ENCODE peak calls at places on chromosomes 4 and X, in five cellular contexts. Z is astrocyte of the spinal cord; F is CD4-positive, alpha-beta T cell; K is A549; S is progenitor cell of endocrine pancreas. Q is an unnamed sample.

GRCh38 chrX:64805683-64806082 is 170.6 kb downstream of the ZC4H2 start:
- DNase-seq in Z (no peak), F (no peak), K (no peak), S (no peak), Q (no peak)

GRCh38 chr4:105605493-105605892 is 53.1 kb downstream of the ARHGEF38 start:
- DNase-seq in Z (peak), F (no peak), K (no peak), S (no peak), Q (peak)

GRCh38 chrX:153179131-153179530 is at the start of gene MAGEA1:
- DNase-seq in Z (no peak), F (no peak), K (no peak), S (no peak), Q (no peak)

GRCh38 chrX:81489987-81490386 is 288.1 kb downstream of the SH3BGRL start:
- DNase-seq in Z (no peak), F (no peak), K (no peak), S (no peak), Q (no peak)

GRCh38 chr4:101294591-101294990 is 52.7 kb downstream of the PPP3CA start:
- DNase-seq in Z (no peak), F (no peak), K (no peak), S (no peak), Q (no peak)

GRCh38 chr4:108502366-108502765 is 118.0 kb upstream of the RPL34 start:
- DNase-seq in Z (no peak), F (no peak), K (no peak), S (no peak), Q (no peak)

GRCh38 chr4:159191989-159192388 is 89.1 kb downstream of the RAPGEF2 start:
- DNase-seq in Z (peak), F (no peak), K (peak), S (no peak), Q (peak)

GRCh38 chr4:100049872-100050271 is 99.8 kb upstream of the H2AZ1 start:
- DNase-seq in Z (no peak), F (no peak), K (no peak), S (no peak), Q (no peak)

GRCh38 chr4:988726-989721 is 2.2 kb downstream of the IDUA start:
- DNase-seq in Z (no peak), F (no peak), K (no peak), S (no peak), Q (no peak)

GRCh38 chr4:7279902-7280301 is 87.6 kb downstream of the SORCS2 start:
- DNase-seq in Z (no peak), F (no peak), K (no peak), S (no peak), Q (no peak)

GRCh38 chrX:18701621-18702361 is 5.7 kb upstream of the PPEF1 start:
- DNase-seq in Z (peak), F (no peak), K (peak), S (no peak), Q (peak)

GRCh38 chr4:148116971-148117370 is 325.2 kb downstream of the NR3C2 start:
- DNase-seq in Z (no peak), F (no peak), K (no peak), S (no peak), Q (no peak)

GRCh38 chrX:115632455-115632854 is 71.5 kb downstream of the PLS3 start:
- DNase-seq in Z (peak), F (no peak), K (no peak), S (no peak), Q (no peak)

GRCh38 chrX:39050427-39050826 is 249.2 kb downstream of the MID1IP1 start:
- DNase-seq in Z (no peak), F (no peak), K (no peak), S (no peak), Q (no peak)

GRCh38 chr4:100117749-100118148 is 72.5 kb downstream of the DDIT4L start:
- DNase-seq in Z (no peak), F (no peak), K (no peak), S (no peak), Q (peak)

GRCh38 chr4:174018236-174018635 is 265.2 kb downstream of the FBXO8 start:
- DNase-seq in Z (no peak), F (no peak), K (no peak), S (no peak), Q (no peak)

GRCh38 chr4:183241322-183241640 is 78.8 kb downstream of the CLDN22 start:
- DNase-seq in Z (peak), F (no peak), K (peak), S (no peak), Q (peak)

GRCh38 chr4:5021546-5021945 is 2.3 kb upstream of the CYTL1 start:
- DNase-seq in Z (no peak), F (no peak), K (no peak), S (no peak), Q (no peak)

GRCh38 chr4:24885342-24885741 is 27.5 kb downstream of the CCDC149 start:
- DNase-seq in Z (peak), F (no peak), K (no peak), S (no peak), Q (no peak)

GRCh38 chrX:116238866-116239265 is 68.3 kb downstream of the AGTR2 start:
- DNase-seq in Z (no peak), F (no peak), K (no peak), S (no peak), Q (no peak)

GRCh38 chrX:24034485-24034884 is 7.5 kb upstream of the KLHL15 start:
- DNase-seq in Z (no peak), F (no peak), K (no peak), S (no peak), Q (no peak)

GRCh38 chrX:109952985-109953905 is 49.7 kb upstream of the TMEM164 start:
- DNase-seq in Z (no peak), F (no peak), K (no peak), S (no peak), Q (peak)

GRCh38 chr4:48578132-48578964 is 88.3 kb downstream of the ZAR1 start:
- DNase-seq in Z (peak), F (peak), K (peak), S (peak), Q (peak)

DNA sequence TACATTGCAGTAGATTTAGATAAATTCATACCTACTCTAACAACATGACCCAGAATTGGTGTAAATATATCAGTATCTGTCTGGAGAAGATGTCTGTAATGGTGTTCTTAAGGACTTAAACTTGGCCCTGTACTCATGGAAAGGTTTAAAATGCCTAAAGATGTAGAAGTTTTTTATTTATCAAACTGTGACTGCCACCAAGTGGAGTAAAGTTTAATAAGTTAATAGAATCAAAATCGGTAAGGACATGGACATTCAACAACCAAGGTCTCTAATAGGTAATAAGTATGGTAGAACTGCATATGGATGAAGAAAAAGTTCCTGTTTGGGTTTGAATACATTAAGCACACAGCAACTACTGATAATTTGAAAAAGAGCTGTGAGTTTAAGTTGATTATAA is 474.0 kb upstream of the NDST3 start:
- DNase-seq in Z (peak), F (no peak), K (peak), S (no peak), Q (no peak)
- TF ChIP-seq CTCF in Z (no peak), F (no peak), K (peak), S (no peak), Q (no peak)

GRCh38 chrX:56766554-56767412 is 37.7 kb downstream of the NBDY start:
- DNase-seq in Z (no peak), F (no peak), K (no peak), S (no peak), Q (peak)
- TF ChIP-seq CTCF in Z (no peak), F (no peak), K (no peak), S (no peak), Q (no peak)

DNA sequence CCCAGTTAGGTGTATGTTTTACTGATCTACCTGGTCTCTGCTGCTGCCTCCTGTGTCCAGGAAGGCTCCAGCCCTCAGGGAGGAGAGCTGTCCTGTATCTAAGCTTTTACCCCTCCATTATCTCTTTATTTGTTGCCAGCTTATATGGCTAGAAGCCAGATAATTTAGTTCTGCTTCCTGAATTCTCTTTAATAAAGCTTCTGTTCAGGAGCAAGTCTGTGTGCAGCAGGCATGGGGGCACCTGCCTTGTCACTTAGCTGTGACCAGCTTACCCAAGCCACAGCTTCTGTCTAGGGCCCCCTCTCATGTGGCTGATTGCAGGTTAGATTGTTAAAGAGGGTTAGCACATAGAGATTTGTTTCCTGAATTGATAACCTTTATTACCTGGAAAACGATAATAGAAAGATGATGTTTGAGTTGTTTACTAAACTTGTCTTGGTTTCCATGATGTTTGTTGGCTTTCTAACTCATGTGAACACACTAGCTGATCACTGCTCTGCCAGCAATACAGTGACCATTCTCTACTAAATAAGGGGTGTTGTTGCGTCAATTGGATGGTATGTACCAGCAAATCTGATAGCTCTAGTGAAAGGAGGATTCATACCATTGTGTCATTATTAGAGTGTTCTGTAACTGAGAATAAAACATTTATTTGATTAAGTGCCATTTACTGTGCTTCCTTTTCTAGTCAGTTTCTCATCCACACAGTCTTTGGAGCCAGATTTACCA is 189.8 kb upstream of the ANK2 start:
- DNase-seq in Z (no peak), F (no peak), K (no peak), S (no peak), Q (no peak)
- TF ChIP-seq CTCF in Z (no peak), F (no peak), K (no peak), S (no peak), Q (no peak)

DNA sequence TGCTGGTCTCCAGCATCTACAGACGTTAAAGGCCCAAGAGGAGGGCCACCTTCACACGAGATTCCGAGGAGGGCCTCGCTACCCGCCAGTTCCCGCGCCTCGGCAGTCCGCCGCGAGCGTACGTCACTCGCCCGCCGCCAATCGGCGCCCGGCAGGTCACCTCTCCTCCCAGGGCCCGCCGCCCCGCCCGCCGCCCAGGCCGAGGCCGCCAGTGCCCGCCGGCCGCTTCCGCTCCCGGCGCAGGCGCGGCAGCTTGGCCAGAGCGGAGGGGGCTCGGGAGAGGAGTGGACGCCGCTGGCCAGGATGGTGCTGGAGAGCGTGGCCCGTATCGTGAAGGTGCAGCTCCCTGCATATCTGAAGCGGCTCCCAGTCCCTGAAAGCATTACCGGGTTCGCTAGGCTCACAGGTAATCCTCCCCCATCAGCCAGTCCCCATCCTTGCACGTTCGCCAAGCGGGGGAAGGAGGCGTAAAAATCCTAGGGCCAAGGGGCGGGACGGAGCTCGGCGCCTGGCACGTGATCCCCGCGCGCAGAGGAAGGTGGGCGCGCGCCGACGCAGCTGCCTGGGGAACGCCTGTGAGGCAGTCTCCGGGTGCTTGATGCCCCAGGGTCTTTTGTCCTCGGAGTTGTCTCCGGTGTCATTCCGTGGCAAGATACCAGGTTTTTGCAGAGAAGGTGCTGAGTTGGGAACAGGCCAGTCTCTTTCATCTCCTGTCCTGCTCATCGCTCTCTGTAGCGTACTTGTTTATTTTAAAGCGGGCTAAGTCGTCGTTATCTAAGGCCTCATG is at the start of gene CISD2:
- DNase-seq in Z (peak), F (peak), K (peak), S (peak), Q (peak)
- TF ChIP-seq CTCF in Z (no peak), F (no peak), K (no peak), S (peak), Q (no peak)

DNA sequence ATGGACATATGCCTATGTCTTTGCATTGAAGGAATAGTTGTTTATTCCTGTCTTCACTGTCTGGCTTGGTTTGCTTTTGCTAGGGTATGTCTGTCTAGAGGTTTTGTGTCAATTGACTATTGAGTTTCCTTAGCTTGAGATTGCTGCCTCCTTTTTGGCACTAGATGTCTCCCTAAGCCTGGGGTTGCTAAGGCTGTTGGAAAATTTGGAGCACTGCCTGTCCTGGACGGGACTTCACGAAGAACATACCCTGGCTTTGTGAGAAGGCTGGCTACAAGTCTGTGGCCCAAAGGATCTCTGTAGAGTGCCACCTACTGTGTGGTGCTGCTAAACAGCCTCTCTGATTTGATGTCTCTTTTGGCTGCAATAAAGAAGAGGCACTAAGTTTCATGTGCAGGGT is 183.8 kb upstream of the NUDT10 start:
- DNase-seq in Z (no peak), F (no peak), K (peak), S (no peak), Q (peak)
- TF ChIP-seq CTCF in Z (no peak), F (no peak), K (no peak), S (peak), Q (no peak)

GRCh38 chrX:49701323-49701722 is 5.5 kb upstream of the PAGE1 start:
- DNase-seq in Z (no peak), F (no peak), K (no peak), S (no peak), Q (no peak)

GRCh38 chrX:49695276-49696180 is at the start of gene PAGE1:
- DNase-seq in Z (no peak), F (no peak), K (no peak), S (no peak), Q (no peak)
- TF ChIP-seq CTCF in Z (no peak), F (no peak), K (no peak), S (no peak), Q (no peak)

DNA sequence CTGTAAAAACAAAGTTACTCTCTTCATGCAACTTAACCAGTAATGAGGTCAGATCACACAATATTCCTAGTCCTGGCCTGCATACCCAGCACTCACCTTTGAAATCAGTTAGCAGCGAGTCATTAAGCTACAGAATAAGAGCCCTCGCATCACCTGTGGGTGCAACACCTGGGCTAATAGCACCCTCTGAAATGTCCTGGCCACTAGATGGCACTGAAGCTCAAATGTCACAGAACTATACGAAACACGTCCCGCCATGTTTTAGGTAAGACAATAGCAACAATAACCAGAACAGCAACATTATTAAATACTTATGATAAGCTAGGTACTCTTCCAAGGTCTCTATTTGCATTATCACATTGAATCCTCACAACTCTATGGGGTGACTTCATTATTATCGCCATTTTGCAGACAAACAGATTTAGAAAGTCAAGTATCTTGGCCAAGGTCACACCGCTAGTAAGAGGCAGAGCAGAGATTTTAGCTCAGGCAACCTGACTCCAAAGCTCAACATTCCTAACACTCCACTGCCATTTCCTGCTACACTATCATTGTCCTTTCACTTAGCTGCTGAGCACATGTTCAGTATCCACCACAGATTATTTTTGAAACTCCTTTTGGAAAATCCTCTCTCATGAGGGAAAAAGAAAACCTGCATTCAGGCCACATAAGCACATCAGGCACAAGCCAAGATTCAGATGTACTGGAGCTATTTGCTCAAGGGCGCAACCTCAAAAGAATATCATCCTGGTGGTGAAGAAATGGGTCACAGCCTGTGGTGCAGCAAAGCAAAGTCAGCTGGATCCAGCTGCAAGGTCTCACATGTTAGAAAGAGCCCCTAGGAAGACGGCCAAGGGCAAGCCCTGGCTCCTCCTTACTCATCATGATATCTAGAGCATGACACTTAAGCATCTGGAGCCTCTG is 59.5 kb upstream of the KDR start:
- DNase-seq in Z (peak), F (no peak), K (peak), S (no peak), Q (peak)
- TF ChIP-seq CTCF in Z (peak), F (peak), K (peak), S (peak), Q (peak)

DNA sequence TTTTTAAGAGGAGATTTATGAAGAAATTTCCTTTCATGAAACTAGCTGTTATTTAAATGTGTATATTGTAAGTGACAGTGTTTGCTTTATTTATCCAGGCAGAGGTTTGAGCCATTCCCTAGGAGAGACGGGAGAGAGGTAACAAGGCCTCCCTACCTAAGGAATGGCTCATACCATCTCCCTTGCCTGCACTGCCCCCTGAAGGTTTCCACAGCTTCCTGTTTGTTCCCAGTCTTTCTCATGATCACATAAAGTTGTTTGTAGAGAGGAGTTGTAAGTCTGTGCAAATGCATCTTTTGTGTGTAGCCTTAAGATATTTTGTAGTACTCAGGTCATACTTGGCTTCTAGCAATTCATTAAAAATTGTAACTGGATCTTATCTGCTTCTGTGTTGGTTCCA is 1504.5 kb upstream of the PCDH10 start:
- DNase-seq in Z (peak), F (no peak), K (peak), S (no peak), Q (peak)
- TF ChIP-seq CTCF in Z (peak), F (no peak), K (no peak), S (peak), Q (peak)

GRCh38 chr4:98928505-98929340 is at the start of gene EIF4E:
- DNase-seq in Z (peak), F (peak), K (peak), S (peak), Q (peak)

GRCh38 chr4:98930311-98930865 is 1.5 kb upstream of the EIF4E start:
- DNase-seq in Z (no peak), F (no peak), K (no peak), S (no peak), Q (no peak)

GRCh38 chr4:98932539-98932938 is 3.6 kb upstream of the EIF4E start:
- DNase-seq in Z (peak), F (no peak), K (no peak), S (no peak), Q (peak)

GRCh38 chr4:98928131-98928504 is 815 bp downstream of the EIF4E start:
- DNase-seq in Z (peak), F (peak), K (peak), S (peak), Q (peak)

DNA sequence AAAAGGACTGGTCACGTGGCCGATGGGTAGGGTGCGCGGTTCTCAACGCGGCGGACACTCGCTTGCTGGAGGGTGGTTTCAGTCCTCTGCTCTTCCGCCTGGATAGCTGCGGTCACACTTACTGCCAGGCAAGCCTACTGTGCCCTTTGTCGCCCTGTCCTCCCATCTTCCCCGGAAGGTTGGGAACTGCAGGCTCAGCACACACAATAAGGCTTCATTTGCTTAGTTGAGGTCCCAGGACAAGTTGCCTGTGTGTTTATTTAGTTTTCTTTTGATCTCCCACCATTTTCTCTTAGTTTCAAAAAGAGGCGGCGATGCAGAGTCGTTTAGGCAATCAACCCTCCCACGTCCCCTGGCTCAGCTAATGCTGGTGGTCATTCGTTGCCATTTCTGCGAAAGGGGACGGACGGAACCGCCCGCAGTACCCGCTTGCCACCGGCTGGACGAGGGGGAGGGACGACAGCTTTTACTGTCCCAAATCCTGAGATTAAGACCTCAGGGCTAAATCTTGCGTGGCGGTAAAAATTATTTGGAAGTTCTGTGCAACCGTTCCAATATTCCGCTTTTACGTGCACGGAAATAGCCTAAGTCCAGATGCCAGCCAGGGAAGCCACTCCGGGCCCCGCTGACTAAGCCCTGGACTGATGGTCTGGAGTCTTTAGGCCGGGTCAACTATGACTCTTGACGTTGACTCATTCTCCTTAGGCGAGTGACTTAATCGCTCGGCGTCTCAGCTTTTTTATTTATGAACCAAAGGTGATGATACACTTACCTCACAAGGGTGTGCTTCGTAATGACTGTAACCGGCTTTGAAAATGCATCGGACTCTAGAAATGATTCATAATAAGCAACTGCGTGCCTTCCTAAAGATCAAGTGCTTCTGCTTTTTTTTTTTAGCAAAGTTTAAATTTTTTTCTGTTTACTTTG is 671 bp upstream of the EIF4E start:
- DNase-seq in Z (peak), F (peak), K (peak), S (peak), Q (peak)
- TF ChIP-seq CTCF in Z (no peak), F (no peak), K (no peak), S (no peak), Q (no peak)